ENCODE peak calls at places on chromosomes 2 and 18, in eight cellular contexts. N, O, W, Z, D, M, T and R are unnamed samples.

GRCh38 chr2:157839822-157840221 is 36.3 kb downstream of the ACVR1 start:
- DNase-seq in N (no peak), O (no peak), W (peak), Z (no peak), D (no peak), M (no peak), T (no peak), R (no peak)

GRCh38 chr2:234555616-234556249 is 58.9 kb upstream of the ARL4C start:
- DNase-seq in N (no peak), O (no peak), W (no peak), Z (no peak), D (no peak), M (no peak), T (no peak), R (no peak)

GRCh38 chr2:47616506-47616905 is 166.4 kb upstream of the MSH6 start:
- DNase-seq in N (no peak), O (no peak), W (no peak), Z (no peak), D (no peak), M (no peak), T (no peak), R (no peak)

GRCh38 chr18:55897101-55897500 is 309.1 kb upstream of the TCF4 start:
- DNase-seq in N (no peak), O (no peak), W (no peak), Z (no peak), D (no peak), M (no peak), T (no peak), R (no peak)

GRCh38 chr2:45264227-45265225 is 255.3 kb upstream of the SIX2 start:
- DNase-seq in N (no peak), O (no peak), W (no peak), Z (no peak), D (no peak), M (peak), T (no peak), R (no peak)

GRCh38 chr2:86781363-86781762 is 9.3 kb downstream of the CD8A start:
- DNase-seq in N (no peak), O (no peak), W (no peak), Z (no peak), D (no peak), M (no peak), T (no peak), R (no peak)

GRCh38 chr2:231000211-231000904 is 4.4 kb downstream of the SPATA3 start:
- DNase-seq in N (no peak), O (no peak), W (no peak), Z (no peak), D (peak), M (peak), T (no peak), R (no peak)

GRCh38 chr2:76895469-76895868 is 626.7 kb downstream of the LRRTM4 start:
- DNase-seq in N (no peak), O (no peak), W (no peak), Z (no peak), D (no peak), M (no peak), T (no peak), R (no peak)

GRCh38 chr2:226647626-226648518 is 151.7 kb downstream of the IRS1 start:
- DNase-seq in N (no peak), O (no peak), W (no peak), Z (no peak), D (no peak), M (peak), T (no peak), R (no peak)

GRCh38 chr18:652131-652530 is 5.3 kb upstream of the TYMS start:
- DNase-seq in N (no peak), O (no peak), W (no peak), Z (no peak), D (no peak), M (no peak), T (no peak), R (no peak)

GRCh38 chr2:102975996-102976636 is 214.3 kb downstream of the TMEM182 start:
- DNase-seq in N (no peak), O (no peak), W (peak), Z (no peak), D (peak), M (peak), T (no peak), R (peak)